ENCODE peak calls at places on chromosome 18, in eight cellular contexts. I is stimulated activated CD4-positive, alpha-beta T cell treated with anti-CD3 and anti-CD28 coated beads, Interleukin-4, amount 100 ng/mL, for 48 hours; H is activated naive CD4-positive, alpha-beta T cell treated with Interleukin-2 at 50 U/mL for 16 hours; W is epithelial cell of esophagus; M is NCI-H187 treated with DMSO at 0.1 percent for 48 hours; A is GM04504; K is A549; E is OCI-LY7. C is an unnamed sample.

GRCh38 chr18:45012286-45012685 is 331.6 kb downstream of the SETBP1 start:
- DNase-seq in A (no peak), E (no peak), H (no peak), K (no peak), W (no peak), I (no peak), M (no peak), C (no peak)

GRCh38 chr18:79964330-79965118 is at the start of gene HSBP1L1:
- DNase-seq in K (peak; percentile 58), I (peak; percentile 65), A (no peak), W (peak; percentile 68), E (peak; percentile 38), H (peak; percentile 63), M (no peak), C (peak; percentile 62)

GRCh38 chr18:50298443-50299284 is 11.2 kb upstream of the CXXC1 start:
- DNase-seq in I (no peak), H (no peak), E (no peak), W (no peak), K (no peak), M (no peak), A (no peak), C (no peak)

GRCh38 chr18:76064998-76065397 is 430.0 kb downstream of the ZNF516 start:
- DNase-seq in E (no peak), K (no peak), H (no peak), M (no peak), I (no peak), W (no peak), A (no peak), C (no peak)

GRCh38 chr18:27378396-27379094 is 193.4 kb upstream of the CHST9 start:
- DNase-seq in A (peak; percentile 3), E (no peak), I (no peak), W (peak; percentile 96), K (no peak), H (no peak), M (no peak), C (no peak)

GRCh38 chr18:3675446-3675845 is 225.5 kb downstream of the TGIF1 start:
- DNase-seq in M (no peak), A (no peak), H (no peak), K (peak; percentile 77), E (no peak), I (no peak), W (peak; percentile 78), C (no peak)

GRCh38 chr18:57908092-57908491 is 105.0 kb upstream of the ATP8B1 start:
- DNase-seq in H (no peak), I (no peak), A (no peak), K (no peak), M (no peak), W (no peak), E (no peak), C (no peak)

GRCh38 chr18:2572892-2573291 is 1.5 kb downstream of the NDC80 start:
- DNase-seq in K (no peak), A (no peak), M (no peak), I (no peak), H (no peak), W (no peak), E (no peak), C (no peak)

GRCh38 chr18:79397288-79397829 is 1.6 kb downstream of the NFATC1 start:
- DNase-seq in M (no peak), I (no peak), H (no peak), K (no peak), E (peak; percentile 31), A (no peak), W (no peak), C (no peak)

GRCh38 chr18:78914586-78914935 is 65.1 kb upstream of the SALL3 start:
- DNase-seq in A (no peak), I (no peak), K (no peak), E (no peak), W (no peak), M (no peak), H (no peak), C (no peak)

GRCh38 chr18:12843420-12844346 is 40.4 kb downstream of the PTPN2 start:
- DNase-seq in W (no peak), M (no peak), H (no peak), I (no peak), E (no peak), K (no peak), A (no peak), C (no peak)

GRCh38 chr18:240175-240574 is 27.7 kb downstream of the THOC1 start:
- DNase-seq in K (no peak), A (no peak), E (no peak), W (no peak), M (no peak), I (no peak), H (no peak), C (no peak)